ENCODE peak calls at places on chromosomes 5 and 9, in ten cellular contexts. N, A, D, P, E, W, J, B, L and Q are unnamed samples.

GRCh38 chr5:16413461-16413860 is 52.1 kb downstream of the ZNF622 start:
- DNase-seq in N (no peak), A (no peak), D (no peak), P (no peak), E (no peak), W (no peak), J (no peak), B (no peak), L (no peak), Q (no peak)

GRCh38 chr9:81656004-81656403 is 33.3 kb downstream of the TLE1 start:
- DNase-seq in N (peak), A (no peak), D (no peak), P (peak), E (no peak), W (no peak), J (no peak), B (no peak), L (peak), Q (no peak)

GRCh38 chr5:73911761-73912393 is 285.9 kb downstream of the ARHGEF28 start:
- DNase-seq in N (no peak), A (no peak), D (no peak), P (no peak), E (peak), W (no peak), J (no peak), B (no peak), L (no peak), Q (no peak)

GRCh38 chr5:31193591-31194457 is at the start of gene CDH6:
- DNase-seq in N (peak), A (peak), D (peak), P (no peak), E (peak), W (no peak), J (no peak), B (no peak), L (peak), Q (no peak)

GRCh38 chr5:39780341-39780740 is 355.6 kb upstream of the DAB2 start:
- DNase-seq in N (no peak), A (no peak), D (no peak), P (peak), E (peak), W (no peak), J (no peak), B (no peak), L (no peak), Q (no peak)

GRCh38 chr5:40796487-40796889 is 1.7 kb downstream of the PRKAA1 start:
- DNase-seq in N (no peak), A (peak), D (no peak), P (peak), E (peak), W (no peak), J (no peak), B (no peak), L (no peak), Q (no peak)

GRCh38 chr9:122325124-122325523 is 45.7 kb upstream of the PTGS1 start:
- DNase-seq in N (no peak), A (no peak), D (no peak), P (peak), E (peak), W (no peak), J (no peak), B (no peak), L (no peak), Q (no peak)

GRCh38 chr5:137336161-137336560 is 163.0 kb downstream of the SPOCK1 start:
- DNase-seq in N (no peak), A (no peak), D (no peak), P (no peak), E (no peak), W (no peak), J (no peak), B (no peak), L (no peak), Q (no peak)

GRCh38 chr9:99015448-99015847 is 71.7 kb downstream of the COL15A1 start:
- DNase-seq in N (no peak), A (no peak), D (no peak), P (no peak), E (no peak), W (no peak), J (no peak), B (no peak), L (no peak), Q (no peak)

GRCh38 chr5:145834554-145834916 is 607 bp downstream of the PRELID2 start:
- DNase-seq in N (no peak), A (no peak), D (no peak), P (no peak), E (no peak), W (no peak), J (no peak), B (no peak), L (no peak), Q (no peak)

GRCh38 chr9:84926793-84927192 is 257.3 kb downstream of the NTRK2 start:
- DNase-seq in N (no peak), A (no peak), D (no peak), P (no peak), E (no peak), W (no peak), J (no peak), B (no peak), L (no peak), Q (no peak)

DNA sequence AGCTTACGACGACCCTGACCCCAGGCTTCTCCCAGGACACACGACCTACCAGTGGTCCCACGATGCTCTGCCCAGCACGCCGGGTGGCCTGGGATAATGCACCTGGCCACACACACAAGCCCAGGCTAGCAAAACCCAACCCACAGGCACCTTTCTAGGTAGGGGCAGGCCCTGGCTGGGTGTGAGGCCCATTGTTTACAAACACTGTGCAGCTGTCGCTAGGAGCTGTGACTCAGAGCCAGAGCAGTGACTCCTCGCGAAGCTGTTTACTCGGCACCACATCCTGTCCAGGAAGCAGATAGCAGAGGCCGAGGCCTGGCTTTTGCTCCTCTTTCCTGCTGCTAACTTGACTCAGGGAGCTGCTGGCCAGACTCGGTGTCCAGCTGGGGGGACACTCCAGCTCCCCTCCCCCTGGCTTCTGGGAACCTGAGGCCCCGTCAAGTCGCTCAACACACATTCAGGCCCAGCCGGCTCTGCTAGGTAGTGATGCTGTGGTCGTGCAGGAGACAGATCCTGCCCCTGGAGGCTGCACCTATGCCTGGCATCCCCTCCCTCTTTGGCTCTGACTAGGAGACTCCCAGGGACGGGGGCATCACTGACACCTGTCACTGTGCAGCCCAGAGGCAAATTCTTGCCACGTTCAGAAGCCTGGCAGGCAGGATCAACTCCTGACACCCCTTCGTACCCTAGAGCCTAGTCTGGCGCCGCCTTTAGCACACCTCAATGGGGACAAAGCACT is 12.8 kb upstream of the RALGDS start:
- DNase-seq in N (peak), A (peak), D (peak), P (peak), E (peak), W (peak), J (peak), B (peak), L (peak), Q (peak)
- TF ChIP-seq POLR2A in N (no peak), A (no peak), D (peak), P (peak), E (peak), W (no peak), J (no peak), B (peak), L (peak), Q (peak)

DNA sequence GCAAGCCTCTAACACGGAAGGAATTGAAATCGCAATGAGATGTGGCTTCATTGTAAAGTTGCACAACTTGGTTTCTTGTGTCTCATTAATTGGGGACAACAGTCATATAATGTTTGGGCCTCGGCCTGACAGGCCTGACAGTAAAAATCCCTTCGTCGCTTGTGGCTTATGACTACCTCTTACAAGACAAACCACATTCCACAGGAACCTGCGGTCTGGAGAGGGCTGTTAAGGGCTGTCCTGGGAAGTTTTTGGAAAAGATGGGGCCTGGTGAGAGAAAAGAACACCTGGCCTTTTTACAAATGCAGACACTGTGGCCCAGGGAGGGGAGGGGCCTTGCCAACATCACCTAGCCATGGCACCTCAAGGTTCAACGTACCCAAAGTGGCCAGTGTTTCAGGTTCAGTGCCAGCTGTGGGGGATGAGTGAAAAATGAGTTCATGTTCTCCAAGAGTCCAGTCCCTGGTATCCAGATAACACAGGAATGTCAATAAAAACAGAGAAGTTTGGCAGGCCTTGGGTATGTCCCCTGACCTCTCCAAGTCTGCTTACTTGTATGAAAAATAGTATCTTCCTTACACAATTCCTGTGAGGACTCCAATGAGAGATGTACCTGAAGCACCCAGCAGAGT is 22.2 kb downstream of the SHB start:
- DNase-seq in N (no peak), A (peak), D (peak), P (peak), E (peak), W (no peak), J (no peak), B (no peak), L (peak), Q (no peak)
- TF ChIP-seq POLR2A in N (no peak), A (no peak), D (no peak), P (no peak), E (peak), W (no peak), J (no peak), B (no peak), L (no peak), Q (no peak)

DNA sequence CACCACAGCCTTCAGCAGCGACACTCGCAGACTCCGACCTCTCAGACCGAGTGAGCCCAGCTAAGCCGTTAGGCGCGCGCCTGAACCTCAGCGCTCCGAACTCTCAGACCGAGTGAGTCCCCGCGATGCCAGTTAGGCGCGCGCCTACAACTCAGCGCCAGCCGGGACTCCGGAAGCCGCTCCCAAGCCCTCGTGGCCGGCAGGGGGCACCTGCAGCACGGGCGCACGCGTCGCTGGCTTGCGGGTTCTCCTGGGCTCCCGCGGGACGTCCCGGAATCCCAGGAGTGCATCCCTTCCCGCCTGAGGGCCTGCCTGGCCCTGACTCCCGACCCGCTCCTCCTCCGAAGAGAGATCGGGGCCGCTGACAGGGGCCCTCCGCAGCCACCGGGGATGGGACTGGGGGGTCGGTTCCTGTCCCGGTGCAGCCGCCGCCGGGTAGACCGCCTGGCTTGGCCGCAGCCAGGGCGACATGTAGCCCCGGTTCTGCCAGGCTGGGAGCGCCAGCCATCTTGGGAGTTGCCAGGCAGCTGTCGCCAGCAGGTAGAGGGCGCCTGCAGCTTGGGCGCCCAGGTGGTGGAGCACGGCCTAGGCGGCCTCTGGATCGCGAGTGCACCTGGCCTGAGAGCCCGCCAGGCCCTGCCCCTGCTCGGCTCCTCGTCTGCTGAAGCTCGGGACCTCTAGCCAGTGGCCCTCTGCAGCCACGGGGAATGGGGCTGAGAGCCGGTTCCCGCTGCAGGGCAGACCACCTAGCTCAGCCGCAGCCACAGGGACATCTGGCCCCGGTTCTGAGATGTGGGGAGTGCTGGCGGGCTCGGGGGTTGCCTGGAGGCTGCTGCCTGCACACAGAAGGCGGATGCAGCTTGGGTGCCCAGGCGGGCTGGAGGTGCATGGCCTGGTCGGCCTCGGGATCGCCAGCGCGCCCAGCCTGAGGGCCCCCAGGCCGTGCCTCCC is at the start of gene ANKRD18A:
- DNase-seq in N (peak), A (peak), D (peak), P (peak), E (peak), W (peak), J (no peak), B (no peak), L (peak), Q (peak)
- TF ChIP-seq POLR2A in N (no peak), A (peak), D (peak), P (no peak), E (no peak), W (no peak), J (no peak), B (no peak), L (peak), Q (no peak)

GRCh38 chr9:128066713-128067621 is at the start of gene NAIF1:
- DNase-seq in N (peak), A (peak), D (peak), P (peak), E (peak), W (peak), J (peak), B (peak), L (peak), Q (peak)
- TF ChIP-seq POLR2A in N (no peak), A (no peak), D (no peak), P (no peak), E (no peak), W (peak), J (peak), B (no peak), L (peak), Q (peak)

GRCh38 chr9:133972041-133972970 is 19.8 kb downstream of the VAV2 start:
- DNase-seq in N (peak), A (no peak), D (no peak), P (no peak), E (no peak), W (no peak), J (no peak), B (no peak), L (peak), Q (no peak)

GRCh38 chr9:133973111-133973790 is 18.9 kb downstream of the VAV2 start:
- DNase-seq in N (peak), A (no peak), D (no peak), P (no peak), E (no peak), W (no peak), J (no peak), B (no peak), L (peak), Q (no peak)

GRCh38 chr9:133975511-133975910 is 16.6 kb downstream of the VAV2 start:
- DNase-seq in N (peak), A (no peak), D (no peak), P (no peak), E (no peak), W (peak), J (no peak), B (no peak), L (no peak), Q (no peak)

GRCh38 chr9:133974631-133975341 is 17.3 kb downstream of the VAV2 start:
- DNase-seq in N (peak), A (no peak), D (no peak), P (no peak), E (no peak), W (peak), J (no peak), B (no peak), L (no peak), Q (no peak)

GRCh38 chr9:133973791-133974630 is 18.1 kb downstream of the VAV2 start:
- DNase-seq in N (peak), A (no peak), D (no peak), P (no peak), E (no peak), W (peak), J (no peak), B (no peak), L (peak), Q (no peak)
- TF ChIP-seq POLR2A in N (no peak), A (no peak), D (no peak), P (no peak), E (no peak), W (no peak), J (no peak), B (no peak), L (peak), Q (no peak)

GRCh38 chr9:112751059-112751795 is 667 bp downstream of the SNX30 start:
- DNase-seq in N (no peak), A (peak), D (peak), P (peak), E (peak), W (peak), J (peak), B (peak), L (peak), Q (peak)

GRCh38 chr9:112752334-112753110 is 2.0 kb downstream of the SNX30 start:
- DNase-seq in N (no peak), A (no peak), D (no peak), P (no peak), E (no peak), W (no peak), J (no peak), B (no peak), L (no peak), Q (no peak)

GRCh38 chr9:112748041-112748440 is 2.5 kb upstream of the SNX30 start:
- DNase-seq in N (no peak), A (no peak), D (no peak), P (no peak), E (no peak), W (no peak), J (no peak), B (no peak), L (no peak), Q (no peak)

GRCh38 chr9:112750767-112751058 is 153 bp downstream of the SNX30 start:
- DNase-seq in N (peak), A (no peak), D (no peak), P (no peak), E (no peak), W (no peak), J (no peak), B (no peak), L (no peak), Q (no peak)

GRCh38 chr9:112750111-112750766 is at the start of gene SNX30:
- DNase-seq in N (peak), A (peak), D (peak), P (peak), E (peak), W (peak), J (peak), B (peak), L (peak), Q (peak)
- TF ChIP-seq POLR2A in N (peak), A (peak), D (peak), P (peak), E (peak), W (peak), J (peak), B (peak), L (peak), Q (peak)

DNA sequence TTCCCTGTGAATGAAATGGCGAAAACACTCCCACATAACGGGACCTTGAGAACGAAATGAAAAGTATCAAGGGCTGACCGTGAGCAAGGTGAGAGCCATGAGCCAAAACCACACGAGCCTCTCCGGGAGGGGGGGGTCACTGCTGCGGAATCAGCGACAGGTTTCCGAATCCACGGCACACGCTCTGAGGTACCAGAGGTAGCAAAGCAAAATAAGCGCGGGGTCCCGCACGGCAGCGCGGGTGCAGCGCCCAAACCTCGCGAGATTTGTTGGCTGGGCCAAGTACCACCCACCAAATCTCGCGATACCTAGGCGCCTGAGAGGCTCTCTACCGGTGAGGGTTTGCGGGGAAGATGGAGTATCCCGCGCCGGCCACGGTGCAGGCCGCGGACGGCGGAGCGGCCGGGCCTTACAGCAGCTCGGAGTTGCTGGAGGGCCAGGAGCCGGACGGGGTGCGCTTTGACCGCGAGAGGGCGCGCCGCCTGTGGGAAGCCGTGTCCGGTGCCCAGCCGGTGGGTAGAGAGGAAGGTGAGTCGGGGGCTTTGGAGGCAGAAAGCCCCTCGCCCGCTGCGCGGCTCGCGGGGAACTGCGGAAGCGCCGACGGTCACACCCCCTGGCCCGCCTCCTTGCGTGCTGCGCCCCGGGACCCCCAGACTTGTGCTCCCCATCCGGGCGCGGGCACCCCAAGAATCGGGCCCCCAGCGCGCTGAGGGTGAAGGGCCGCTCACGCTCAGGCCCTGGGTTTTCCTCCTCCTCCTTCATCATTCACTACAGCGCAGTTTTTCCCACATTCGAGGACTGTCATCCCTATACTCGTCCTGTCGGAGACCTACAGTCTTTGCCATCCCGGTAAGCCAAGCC is at the start of gene ZNF346:
- DNase-seq in N (peak), A (peak), D (peak), P (peak), E (peak), W (peak), J (peak), B (peak), L (peak), Q (peak)
- TF ChIP-seq POLR2A in N (no peak), A (peak), D (peak), P (peak), E (peak), W (peak), J (peak), B (peak), L (peak), Q (peak)

DNA sequence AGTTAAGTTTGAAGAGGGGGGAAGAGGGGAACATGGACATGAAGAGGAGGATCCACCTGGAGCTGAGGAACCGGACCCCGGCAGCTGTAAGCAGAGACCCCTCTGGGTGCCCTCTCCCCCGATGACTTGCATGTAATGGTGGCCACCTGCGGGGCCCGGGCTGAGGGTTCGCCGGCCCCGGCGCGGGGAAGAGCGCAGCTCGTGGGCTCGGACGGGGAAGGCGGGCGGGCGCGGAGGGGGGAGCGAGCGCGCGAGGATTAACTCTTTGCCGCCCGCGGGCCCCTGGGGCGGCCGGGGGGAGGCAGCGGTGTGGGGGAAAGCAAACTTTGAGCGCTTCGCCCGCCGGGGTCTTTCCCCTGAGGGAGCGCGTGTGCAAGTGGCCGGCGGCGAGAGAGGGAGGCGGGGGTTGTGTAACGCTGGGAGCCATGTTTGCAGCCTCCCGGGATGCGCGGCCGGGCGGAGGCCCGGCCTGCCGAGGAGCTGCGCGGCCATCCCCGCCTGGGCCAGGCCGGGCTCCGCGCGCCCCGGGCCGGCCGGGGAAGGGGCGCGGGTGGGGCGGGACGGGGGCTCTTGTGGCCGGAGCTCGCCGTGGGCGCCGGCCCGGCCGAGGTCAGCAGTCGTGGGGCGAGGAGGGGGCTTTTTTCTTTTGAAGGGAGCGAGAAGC is 515 bp downstream of the ANP32B start:
- DNase-seq in N (peak), A (peak), D (peak), P (peak), E (peak), W (peak), J (peak), B (peak), L (peak), Q (peak)
- TF ChIP-seq POLR2A in N (no peak), A (no peak), D (no peak), P (no peak), E (peak), W (no peak), J (no peak), B (peak), L (no peak), Q (peak)

GRCh38 chr9:121122450-121123032 is 47.8 kb downstream of the CNTRL start:
- DNase-seq in N (no peak), A (no peak), D (no peak), P (peak), E (no peak), W (no peak), J (no peak), B (no peak), L (no peak), Q (no peak)
- TF ChIP-seq POLR2A in N (no peak), A (no peak), D (no peak), P (no peak), E (no peak), W (no peak), J (no peak), B (no peak), L (no peak), Q (no peak)